ENCODE peak calls at places on chromosomes 5 and 9, in eight cellular contexts. G is stomach, A is sigmoid colon, T is transverse colon, K is GM12878, F is HepG2, B is GM23338, J is Panc1. V is an unnamed sample.

GRCh38 chr9:129111143-129111761 is at the start of gene PTPA:
- DNase-seq in A (peak), G (peak), K (no peak), J (no peak), T (peak), F (peak), B (peak), V (peak)

GRCh38 chr5:179127136-179128040 is 67.2 kb downstream of the ZNF354C start:
- DNase-seq in T (no peak), F (no peak), A (no peak), G (no peak), B (no peak), J (no peak), K (no peak), V (peak)

GRCh38 chr5:57887851-57888621 is 405.4 kb upstream of the ACTBL2 start:
- DNase-seq in G (peak), J (peak), A (no peak), B (peak), F (peak), T (peak), K (no peak), V (peak)

GRCh38 chr5:77662615-77663014 is 24.1 kb upstream of the OTP start:
- DNase-seq in T (no peak), F (no peak), J (no peak), A (no peak), G (no peak), K (peak), B (no peak), V (no peak)

GRCh38 chr9:91865041-91865440 is 85.0 kb downstream of the ROR2 start:
- DNase-seq in B (no peak), G (no peak), J (no peak), T (no peak), F (no peak), K (no peak), A (peak), V (no peak)

GRCh38 chr5:157611571-157612067 is 36.0 kb upstream of the ADAM19 start:
- DNase-seq in B (no peak), K (peak), J (no peak), A (no peak), G (no peak), T (no peak), F (no peak), V (no peak)

GRCh38 chr5:54915466-54916027 is 69.8 kb downstream of the ESM1 start:
- DNase-seq in K (no peak), T (no peak), G (peak), F (no peak), J (no peak), B (no peak), A (no peak), V (no peak)

GRCh38 chr5:57937501-57937900 is 454.9 kb upstream of the ACTBL2 start:
- DNase-seq in T (no peak), F (no peak), A (no peak), K (no peak), J (no peak), G (no peak), B (no peak), V (no peak)

GRCh38 chr5:145479862-145480261 is 355.3 kb downstream of the PRELID2 start:
- DNase-seq in A (no peak), B (no peak), K (no peak), G (no peak), J (no peak), T (no peak), F (no peak), V (no peak)

GRCh38 chr5:143037071-143037470 is 266.9 kb downstream of the ARHGAP26 start:
- DNase-seq in A (no peak), T (no peak), G (no peak), F (no peak), B (peak), K (no peak), J (no peak), V (no peak)

GRCh38 chr9:114434878-114435311 is 47.1 kb upstream of the AKNA start:
- DNase-seq in F (peak), J (peak), B (peak), A (no peak), G (no peak), K (no peak), T (no peak), V (no peak)

GRCh38 chr5:66850354-66851075 is 254.3 kb downstream of the MAST4 start:
- DNase-seq in G (no peak), K (no peak), A (no peak), F (no peak), J (no peak), T (no peak), B (no peak), V (no peak)

GRCh38 chr5:115461093-115461492 is 83.5 kb downstream of the FEM1C start:
- DNase-seq in B (no peak), G (no peak), J (no peak), K (no peak), F (no peak), A (no peak), T (no peak), V (no peak)

GRCh38 chr9:90775657-90776056 is 26.0 kb upstream of the SYK start:
- DNase-seq in A (no peak), T (no peak), B (no peak), F (no peak), G (no peak), J (no peak), K (no peak), V (no peak)

GRCh38 chr5:40052812-40053211 is 626.9 kb upstream of the PTGER4 start:
- DNase-seq in F (no peak), B (no peak), K (no peak), T (peak), A (no peak), G (no peak), J (no peak), V (no peak)

GRCh38 chr5:64384761-64385160 is 121.1 kb upstream of the RGS7BP start:
- DNase-seq in A (no peak), F (peak), B (peak), T (no peak), G (no peak), K (no peak), J (no peak), V (no peak)

GRCh38 chr5:83583859-83584258 is 112.3 kb downstream of the VCAN start:
- DNase-seq in T (no peak), F (no peak), J (no peak), K (no peak), B (no peak), G (no peak), A (no peak), V (no peak)

GRCh38 chr9:35661756-35662350 is 3.1 kb downstream of the ARHGEF39 start:
- DNase-seq in F (peak), B (no peak), G (no peak), T (no peak), K (no peak), J (no peak), A (no peak), V (no peak)

GRCh38 chr5:56693220-56693579 is 122.1 kb upstream of the MAP3K1 start:
- DNase-seq in G (no peak), K (no peak), F (no peak), J (no peak), T (no peak), B (no peak), A (no peak), V (no peak)

GRCh38 chr9:95127249-95128176 is 190.0 kb downstream of the FANCC start:
- DNase-seq in A (peak), B (peak), F (peak), K (no peak), J (no peak), T (peak), G (peak), V (peak)

GRCh38 chr9:108876425-108876824 is 14.4 kb downstream of the ACTL7A start:
- DNase-seq in F (no peak), B (peak), K (no peak), T (no peak), J (no peak), A (no peak), G (no peak), V (no peak)

GRCh38 chr5:17079562-17079961 is 137.9 kb upstream of the BASP1 start:
- DNase-seq in A (no peak), T (no peak), B (no peak), G (no peak), K (no peak), J (no peak), F (no peak), V (no peak)

GRCh38 chr9:34636791-34637355 is 714 bp downstream of the SIGMAR1 start:
- DNase-seq in A (no peak), B (no peak), K (no peak), F (no peak), T (no peak), J (no peak), G (peak), V (no peak)

GRCh38 chr5:165805756-165806155 is 2300.3 kb downstream of the MAT2B start:
- DNase-seq in K (no peak), G (no peak), J (no peak), A (no peak), F (no peak), B (peak), T (no peak), V (no peak)

GRCh38 chr5:87751801-87752200 is 339.1 kb upstream of the CCNH start:
- DNase-seq in J (no peak), A (no peak), T (no peak), B (no peak), K (no peak), F (no peak), G (no peak), V (no peak)

GRCh38 chr5:14452685-14453084 is 128.9 kb upstream of the OTULINL start:
- DNase-seq in K (no peak), B (no peak), G (no peak), J (no peak), F (no peak), A (no peak), T (no peak), V (no peak)

GRCh38 chr5:147748590-147748989 is 33.9 kb downstream of the JAKMIP2 start:
- DNase-seq in A (no peak), K (no peak), T (no peak), F (no peak), G (no peak), J (no peak), B (peak), V (no peak)

GRCh38 chr5:3818612-3819011 is 223.0 kb downstream of the IRX1 start:
- DNase-seq in K (no peak), G (no peak), F (no peak), J (no peak), A (no peak), T (no peak), B (no peak), V (no peak)

GRCh38 chr5:76074487-76074886 is 8.7 kb upstream of the SV2C start:
- DNase-seq in T (peak), G (peak), K (no peak), A (no peak), J (peak), B (peak), F (peak), V (no peak)

GRCh38 chr9:114126247-114127060 is 27.4 kb upstream of the KIF12 start:
- DNase-seq in B (peak), F (no peak), G (no peak), A (no peak), T (no peak), J (no peak), K (no peak), V (no peak)

GRCh38 chr5:80973027-80973426 is 12.9 kb downstream of the RASGRF2 start:
- DNase-seq in B (no peak), A (no peak), T (no peak), K (no peak), F (no peak), G (no peak), J (no peak), V (no peak)

GRCh38 chr5:28770307-28770706 is 1731.9 kb upstream of the CDH9 start:
- DNase-seq in J (no peak), B (no peak), F (no peak), G (no peak), T (no peak), A (no peak), K (no peak), V (no peak)

GRCh38 chr9:69396759-69397158 is 71.7 kb downstream of the ENTREP1 start:
- DNase-seq in T (no peak), F (no peak), K (no peak), J (no peak), G (no peak), B (no peak), A (no peak), V (no peak)

GRCh38 chr5:33034777-33035176 is 323.7 kb downstream of the NPR3 start:
- DNase-seq in F (no peak), A (no peak), K (no peak), G (no peak), B (no peak), J (no peak), T (no peak), V (no peak)

GRCh38 chr5:52922384-52922783 is 66.8 kb upstream of the ITGA2 start:
- DNase-seq in G (no peak), A (peak), K (no peak), F (peak), T (no peak), B (peak), J (peak), V (no peak)

GRCh38 chr9:33331411-33331891 is 41.1 kb downstream of the NFX1 start:
- DNase-seq in F (no peak), T (no peak), B (no peak), J (no peak), K (no peak), A (no peak), G (no peak), V (no peak)

GRCh38 chr9:33329117-33329563 is 38.8 kb downstream of the NFX1 start:
- DNase-seq in B (no peak), T (peak), J (peak), K (no peak), F (no peak), G (peak), A (peak), V (peak)

DNA sequence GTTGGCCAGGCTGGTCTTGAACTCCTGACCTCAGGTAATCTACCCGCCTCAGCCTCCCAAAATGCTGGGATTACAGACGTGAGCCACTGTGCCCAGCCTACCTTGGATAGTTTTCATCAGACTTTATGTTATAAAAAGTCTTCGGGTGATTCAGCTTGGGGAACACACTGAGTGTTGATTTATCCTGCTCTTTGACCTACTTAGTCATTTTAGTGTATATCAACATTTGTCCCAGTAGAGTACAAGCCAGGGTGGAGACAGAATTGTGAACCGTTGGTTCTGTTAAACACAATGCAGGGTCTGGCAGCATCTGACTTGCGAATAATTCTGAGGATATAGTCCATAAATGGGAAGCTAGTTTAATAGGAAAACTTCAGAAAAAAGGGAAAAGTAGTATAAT is 39.7 kb downstream of the NFX1 start:
- DNase-seq in F (no peak), G (no peak), K (no peak), A (no peak), T (peak), B (no peak), J (peak), V (no peak)
- TF ChIP-seq POLR2AphosphoS5 in F (no peak), G (no peak), K (no peak), A (no peak), T (no peak), B (no peak), J (peak), V (no peak)

DNA sequence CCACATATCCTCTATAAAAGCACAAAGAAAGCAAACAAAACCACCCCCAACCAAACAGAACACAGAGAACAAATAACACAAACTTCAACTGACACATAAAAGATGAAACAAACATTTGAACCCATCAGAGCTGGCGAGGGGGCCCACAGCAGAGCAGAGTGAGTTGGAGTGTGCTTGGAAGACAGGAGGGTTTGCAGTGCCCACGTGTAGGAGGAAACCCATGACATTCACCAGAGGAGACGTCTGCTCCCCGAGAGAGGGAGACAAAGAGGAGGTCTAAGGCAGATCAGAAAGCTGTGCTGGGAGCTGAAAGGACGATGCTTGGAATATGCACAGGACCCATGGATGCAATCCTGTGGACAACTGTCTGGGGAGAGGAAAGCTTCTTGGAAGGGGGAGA is 27.0 kb downstream of the MRPL36 start:
- DNase-seq in F (peak), A (peak), T (no peak), B (no peak), J (no peak), K (no peak), G (no peak), V (no peak)
- TF ChIP-seq CTCF in F (peak), A (no peak), T (no peak), B (peak), J (peak), K (peak), G (no peak), V (peak)

DNA sequence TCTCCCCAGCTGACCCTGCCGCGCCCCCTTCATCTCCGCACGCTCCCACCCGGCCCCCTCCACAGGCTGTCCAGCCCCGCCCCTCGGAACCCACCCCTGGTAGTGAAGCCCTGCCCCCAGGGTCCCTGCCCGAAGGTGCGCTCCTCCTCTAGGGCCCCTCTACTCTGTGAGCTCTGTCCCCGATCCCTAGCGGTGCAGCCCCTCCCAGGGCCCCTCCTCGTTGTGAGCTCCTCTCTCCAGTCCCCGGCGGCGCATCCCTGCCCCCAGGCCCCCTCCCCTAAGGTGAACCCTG is 746 bp downstream of the CFAP90 start:
- DNase-seq in K (no peak), T (no peak), J (no peak), F (peak), G (no peak), A (peak), B (no peak), V (no peak)
- TF ChIP-seq POLR2AphosphoS5 in K (no peak), T (no peak), J (no peak), F (no peak), G (no peak), A (no peak), B (no peak), V (no peak)

GRCh38 chr5:73902327-73903051 is 276.5 kb downstream of the ARHGEF28 start:
- DNase-seq in K (peak), T (no peak), G (no peak), B (peak), F (peak), A (no peak), J (peak), V (no peak)
- TF ChIP-seq CTCF in K (peak), T (peak), G (peak), B (peak), F (peak), A (peak), J (peak), V (peak)

GRCh38 chr5:96252596-96252995 is 180.5 kb downstream of the PCSK1 start:
- DNase-seq in F (no peak), B (no peak), T (no peak), K (no peak), G (no peak), J (no peak), A (no peak), V (no peak)

GRCh38 chr5:96250782-96251181 is 182.3 kb downstream of the PCSK1 start:
- DNase-seq in G (no peak), A (no peak), T (no peak), K (no peak), B (no peak), F (no peak), J (no peak), V (no peak)

GRCh38 chr5:96256795-96257470 is 176.1 kb downstream of the PCSK1 start:
- DNase-seq in B (peak), F (no peak), J (no peak), A (no peak), T (peak), G (no peak), K (no peak), V (no peak)

GRCh38 chr5:96254980-96255681 is 177.9 kb downstream of the PCSK1 start:
- DNase-seq in T (no peak), F (no peak), G (peak), J (peak), A (no peak), K (no peak), B (no peak), V (no peak)

GRCh38 chr5:96253140-96253539 is 179.9 kb downstream of the PCSK1 start:
- DNase-seq in B (no peak), F (no peak), K (no peak), A (no peak), G (no peak), J (no peak), T (no peak), V (no peak)
- TF ChIP-seq POLR2AphosphoS5 in B (no peak), F (no peak), K (no peak), A (no peak), G (no peak), J (no peak), T (no peak), V (no peak)